ENCODE peak calls at places on chromosomes 2 and 18, in four cellular contexts. I is foreskin fibroblast; X is AG09309; Y is CD4-positive, alpha-beta memory T cell. V is an unnamed sample.

GRCh38 chr2:71226391-71226964 is 425 bp downstream of the PAIP2B start:
- DNase-seq in I (no peak), X (no peak), Y (no peak), V (no peak)

GRCh38 chr2:12607971-12608370 is 108.8 kb upstream of the TRIB2 start:
- DNase-seq in I (peak; percentile 14), X (no peak), Y (no peak), V (no peak)

GRCh38 chr2:203656522-203657287 is 49.7 kb upstream of the CD28 start:
- DNase-seq in I (peak; percentile 65), X (no peak), Y (no peak), V (no peak)

GRCh38 chr2:46294185-46294836 is 2.9 kb upstream of the EPAS1 start:
- DNase-seq in I (no peak), X (no peak), Y (no peak), V (no peak)

GRCh38 chr2:212811036-212811805 is 272.6 kb upstream of the ERBB4 start:
- DNase-seq in I (no peak), X (peak; percentile 59), Y (no peak), V (no peak)

GRCh38 chr2:235709124-235709813 is 215.4 kb downstream of the AGAP1 start:
- DNase-seq in I (peak; percentile 36), X (no peak), Y (no peak), V (no peak)

GRCh38 chr18:35158728-35159443 is 81.9 kb upstream of the ZNF397 start:
- DNase-seq in I (no peak), X (no peak), Y (no peak), V (no peak)

GRCh38 chr2:58796239-58796638 is 555.1 kb upstream of the FANCL start:
- DNase-seq in I (no peak), X (no peak), Y (no peak), V (no peak)

GRCh38 chr2:190849774-190850173 is 30.8 kb upstream of the GLS start:
- DNase-seq in I (peak; percentile 69), X (no peak), Y (no peak), V (no peak)

GRCh38 chr18:45874501-45875184 is 49.2 kb downstream of the SIGLEC15 start:
- DNase-seq in I (no peak), X (no peak), Y (peak; percentile 57), V (no peak)

GRCh38 chr18:22106536-22107292 is 62.7 kb upstream of the GATA6 start:
- DNase-seq in I (no peak), X (no peak), Y (no peak), V (no peak)

GRCh38 chr2:182077451-182078142 is 91.9 kb downstream of the PPP1R1C start:
- DNase-seq in I (peak; percentile 71), X (peak; percentile 83), Y (peak; percentile 3), V (no peak)

GRCh38 chr18:12006488-12006840 is 25.2 kb downstream of the IMPA2 start:
- DNase-seq in I (no peak), X (no peak), Y (no peak), V (no peak)

V was measured in GOT3.